ENCODE peak calls at places on chromosomes 4 and X, in four cellular contexts. I, A, T and X are unnamed samples.

GRCh38 chr4:55399581-55399980 is 3.8 kb downstream of the TMEM165 start:
- DNase-seq in I (no peak), A (no peak), T (no peak), X (no peak)

GRCh38 chrX:2538016-2538415 is 37.2 kb upstream of the DHRSX start:
- DNase-seq in I (no peak), A (no peak), T (no peak), X (no peak)

GRCh38 chr4:119300388-119301131 is 21.4 kb downstream of the FABP2 start:
- DNase-seq in I (peak), A (peak), T (peak), X (peak)

GRCh38 chr4:184174571-184175488 is 42.8 kb downstream of the ENPP6 start:
- DNase-seq in I (no peak), A (no peak), T (no peak), X (no peak)

GRCh38 chr4:164350086-164350485 is 403.8 kb upstream of the SMIM31 start:
- DNase-seq in I (no peak), A (no peak), T (no peak), X (no peak)

GRCh38 chr4:64158648-64159326 is 250.5 kb downstream of the TECRL start:
- DNase-seq in I (peak), A (peak), T (peak), X (peak)

GRCh38 chrX:78514852-78515251 is 144.3 kb downstream of the RTL3 start:
- DNase-seq in I (no peak), A (no peak), T (peak), X (no peak)

GRCh38 chr4:7075962-7076693 is 8.3 kb upstream of the GRPEL1 start:
- DNase-seq in I (no peak), A (no peak), T (no peak), X (no peak)

GRCh38 chr4:54676062-54676461 is 18.3 kb downstream of the KIT start:
- DNase-seq in I (no peak), A (no peak), T (no peak), X (no peak)

GRCh38 chr4:154399259-154399974 is 92.2 kb downstream of the DCHS2 start:
- DNase-seq in I (peak), A (no peak), T (no peak), X (no peak)

GRCh38 chr4:6693274-6694176 is at the start of gene S100P:
- DNase-seq in I (peak), A (no peak), T (peak), X (no peak)

GRCh38 chr4:5050520-5050955 is 742 bp upstream of the STK32B start:
- DNase-seq in I (peak), A (peak), T (peak), X (peak)

GRCh38 chr4:184028571-184028996 is 123.5 kb downstream of the STOX2 start:
- DNase-seq in I (no peak), A (no peak), T (peak), X (peak)

GRCh38 chrX:31038585-31039326 is 33.1 kb downstream of the FTHL17 start:
- DNase-seq in I (peak), A (no peak), T (peak), X (peak)

GRCh38 chrX:139903229-139903628 is 29.6 kb downstream of the ATP11C start:
- DNase-seq in I (no peak), A (no peak), T (no peak), X (no peak)

GRCh38 chr4:44663539-44664263 is 12.3 kb upstream of the YIPF7 start:
- DNase-seq in I (no peak), A (no peak), T (no peak), X (no peak)

GRCh38 chr4:8854866-8855265 is 16.8 kb downstream of the HMX1 start:
- DNase-seq in I (no peak), A (no peak), T (peak), X (no peak)

GRCh38 chr4:70902577-70903281 is 560 bp downstream of the MOB1B start:
- DNase-seq in I (no peak), A (no peak), T (peak), X (peak)

GRCh38 chr4:147511005-147511660 is 30.2 kb downstream of the EDNRA start:
- DNase-seq in I (no peak), A (no peak), T (no peak), X (no peak)

GRCh38 chr4:147515220-147515936 is 34.5 kb downstream of the EDNRA start:
- DNase-seq in I (no peak), A (no peak), T (no peak), X (no peak)

GRCh38 chr4:147516133-147516532 is 35.2 kb downstream of the EDNRA start:
- DNase-seq in I (no peak), A (no peak), T (no peak), X (no peak)

GRCh38 chr4:147513051-147513450 is 32.2 kb downstream of the EDNRA start:
- DNase-seq in I (no peak), A (no peak), T (no peak), X (no peak)

DNA sequence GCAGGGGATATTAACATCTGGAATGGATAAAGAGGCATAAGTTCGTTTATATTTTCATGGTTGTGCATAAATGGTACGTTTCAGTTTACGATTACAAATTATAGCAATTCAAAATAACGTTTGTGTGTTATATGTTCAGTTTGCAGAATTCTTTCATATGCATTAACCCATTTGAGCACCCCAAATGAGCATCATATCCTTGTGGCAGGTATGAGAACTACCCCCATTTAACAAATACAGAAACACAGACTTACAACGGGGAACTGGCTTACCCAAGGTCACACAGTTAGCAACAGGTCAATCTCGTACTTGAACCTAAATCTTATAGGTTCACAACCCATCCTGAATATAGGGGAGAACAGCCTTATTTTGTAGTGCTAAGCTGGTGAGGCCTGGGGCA is 33.1 kb downstream of the EDNRA start:
- DNase-seq in I (no peak), A (no peak), T (no peak), X (no peak)
- TF ChIP-seq CTCF in I (no peak), A (peak), T (no peak), X (no peak)

GRCh38 chrX:52217494-52218160 is 32.9 kb downstream of the MAGED4 start:
- DNase-seq in I (no peak), A (no peak), T (no peak), X (peak)
- TF ChIP-seq CTCF in I (no peak), A (peak), T (no peak), X (no peak)

GRCh38 chrX:133776072-133776471 is 209.3 kb downstream of the GPC3 start:
- DNase-seq in I (peak), A (no peak), T (peak), X (no peak)
- TF ChIP-seq CTCF in I (no peak), A (peak), T (peak), X (peak)

GRCh38 chr4:106569151-106570029 is 200.8 kb upstream of the GIMD1 start:
- DNase-seq in I (no peak), A (no peak), T (no peak), X (no peak)
- TF ChIP-seq CTCF in I (no peak), A (no peak), T (no peak), X (no peak)

DNA sequence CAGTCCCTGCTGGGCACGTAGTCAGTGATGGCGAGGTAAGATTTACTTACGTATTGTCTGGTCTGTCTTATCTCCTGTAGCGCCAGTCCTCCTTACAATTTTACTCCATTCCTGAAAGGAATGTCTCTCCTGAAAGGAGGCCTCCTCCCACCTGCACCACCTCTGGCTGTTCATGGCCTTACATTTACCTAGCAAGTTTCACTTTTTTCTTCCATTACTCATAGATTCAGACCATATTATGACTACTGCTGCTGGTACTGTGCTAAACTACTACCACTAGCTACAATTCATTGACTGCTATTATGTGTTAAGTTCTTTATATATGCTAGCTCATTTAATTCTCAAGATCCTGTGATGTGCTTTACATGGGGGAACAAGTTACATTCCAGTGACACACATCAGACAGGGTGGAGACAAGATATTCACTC is 189.9 kb downstream of the BMPR1B start:
- DNase-seq in I (no peak), A (no peak), T (no peak), X (no peak)
- TF ChIP-seq CTCF in I (no peak), A (no peak), T (no peak), X (no peak)

DNA sequence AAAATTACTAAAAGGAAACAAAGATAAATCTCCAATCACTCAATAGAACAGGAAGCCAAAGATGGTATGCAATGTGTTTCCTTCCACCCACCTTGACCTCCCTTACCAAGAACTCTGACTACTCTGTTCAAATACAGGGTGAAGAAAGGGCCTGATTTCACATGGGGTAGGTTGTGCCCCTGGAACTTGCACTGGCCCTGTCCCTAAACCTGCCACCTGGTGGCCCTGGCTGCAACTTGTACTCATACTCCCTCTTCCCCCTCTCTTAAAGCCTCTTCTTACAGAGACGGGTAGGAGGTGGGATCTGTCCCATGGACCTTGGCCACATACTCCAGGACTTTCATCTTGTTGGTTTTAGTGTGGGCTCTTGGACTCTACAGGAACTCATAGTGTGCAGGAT is 17.3 kb upstream of the TMEM185A start:
- DNase-seq in I (peak), A (no peak), T (peak), X (no peak)
- TF ChIP-seq CTCF in I (no peak), A (no peak), T (no peak), X (no peak)

GRCh38 chrX:48580662-48581061 is 6.4 kb downstream of the RBM3 start:
- DNase-seq in I (no peak), A (no peak), T (no peak), X (no peak)
- TF ChIP-seq CTCF in I (no peak), A (no peak), T (no peak), X (no peak)

GRCh38 chr4:168550071-168550766 is 53.4 kb downstream of the PALLD start:
- DNase-seq in I (no peak), A (no peak), T (no peak), X (no peak)
- TF ChIP-seq CTCF in I (no peak), A (no peak), T (no peak), X (no peak)